ENCODE peak calls at places on chromosomes 3 and 15, in eight cellular contexts. Z is COR-L47, P is ureter, W is mucosa of gallbladder, H is mucosa of descending colon, Q is HTR-8/SVneo, N is iPS-NIHi11, U is astrocyte of the spinal cord. G is an unnamed sample.
A peak's percentile ranks its signal among the peaks of the same experiment; 100 is the strongest.

GRCh38 chr3:137767146-137768020 is 3.3 kb downstream of the SOX14 start:
- DNase-seq in H (no peak), N (peak; percentile 59), Q (no peak), P (no peak), W (no peak), Z (no peak), U (no peak), G (no peak)

GRCh38 chr15:90266061-90266431 is 574 bp downstream of the NGRN start:
- DNase-seq in N (peak; percentile 49), W (peak; percentile 35), U (no peak), Z (peak; percentile 42), Q (peak; percentile 30), H (peak; percentile 63), P (no peak), G (peak; percentile 19)

GRCh38 chr15:43975326-43975725 is 148.5 kb downstream of the WDR76 start:
- DNase-seq in N (no peak), H (no peak), U (no peak), P (no peak), Z (no peak), W (no peak), Q (no peak), G (no peak)

GRCh38 chr3:99899603-99900002 is 81.9 kb downstream of the CMSS1 start:
- DNase-seq in Z (no peak), N (no peak), W (no peak), P (no peak), U (no peak), H (no peak), Q (no peak), G (no peak)

GRCh38 chr15:99511865-99512632 is 53.7 kb upstream of the MEF2A start:
- DNase-seq in N (no peak), P (no peak), W (no peak), Q (no peak), U (no peak), H (no peak), Z (no peak), G (no peak)

GRCh38 chr3:122021811-122022401 is at the start of gene ILDR1:
- DNase-seq in Z (peak; percentile 69), Q (no peak), N (peak; percentile 84), P (peak; percentile 57), W (peak; percentile 49), H (peak; percentile 92), U (no peak), G (peak; percentile 69)

GRCh38 chr15:37098468-37099320 is 1.7 kb downstream of the MEIS2 start:
- DNase-seq in P (no peak), U (peak; percentile 48), Z (peak; percentile 37), H (peak; percentile 51), W (peak; percentile 20), N (peak; percentile 27), Q (no peak), G (peak; percentile 54)

GRCh38 chr15:73956276-73957086 is 30.2 kb downstream of the LOXL1 start:
- DNase-seq in N (no peak), Q (peak; percentile 87), W (no peak), H (no peak), P (no peak), U (peak; percentile 95), Z (no peak), G (peak; percentile 20)

GRCh38 chr3:129628169-129628522 is 21.7 kb upstream of the PLXND1 start:
- DNase-seq in U (no peak), Q (no peak), H (no peak), P (no peak), N (no peak), W (no peak), Z (no peak), G (no peak)

GRCh38 chr3:194296832-194297666 is 54.1 kb downstream of the CPN2 start:
- DNase-seq in W (no peak), Q (no peak), N (peak; percentile 89), H (peak; percentile 56), U (no peak), Z (no peak), P (no peak), G (peak; percentile 81)

GRCh38 chr3:171001957-171002694 is 24.4 kb downstream of the SLC2A2 start:
- DNase-seq in Q (no peak), Z (no peak), N (no peak), U (peak; percentile 50), P (no peak), H (no peak), W (peak; percentile 73), G (peak; percentile 21)

GRCh38 chr3:23602895-23603443 is 202.8 kb upstream of the UBE2E1 start:
- DNase-seq in U (peak; percentile 4), N (no peak), Q (no peak), P (no peak), W (no peak), Z (no peak), H (no peak), G (no peak)

GRCh38 chr15:83300826-83301225 is 16.4 kb upstream of the BNC1 start:
- DNase-seq in P (no peak), Q (no peak), W (no peak), Z (no peak), N (no peak), H (no peak), U (no peak), G (no peak)

G was measured in body of pancreas.